ENCODE peak calls at places on chromosomes 6 and 20, in five cellular contexts. W is A549, J is HepG2, B is K562, Z is GM12878. N is an unnamed sample.

GRCh38 chr20:11140359-11140758 is 466.6 kb upstream of the JAG1 start:
- DNase-seq in J (no peak), Z (no peak), B (no peak), W (peak; percentile 69), N (peak; percentile 84)

GRCh38 chr20:3646067-3646440 is 17.1 kb downstream of the GFRA4 start:
- DNase-seq in B (no peak), Z (no peak), J (no peak), W (no peak), N (peak; percentile 35)

GRCh38 chr6:156589281-156589680 is 187.9 kb upstream of the ARID1B start:
- DNase-seq in B (no peak), J (no peak), Z (no peak), W (no peak), N (peak; percentile 67)

GRCh38 chr6:8589941-8590676 is 154.8 kb upstream of the SLC35B3 start:
- DNase-seq in J (no peak), Z (no peak), W (peak; percentile 4), B (no peak), N (no peak)

GRCh38 chr6:125953502-125953875 is 3.1 kb upstream of the HINT3 start:
- DNase-seq in B (no peak), Z (no peak), W (no peak), J (peak; percentile 74), N (no peak)

GRCh38 chr6:81689580-81689979 is 62.9 kb downstream of the TENT5A start:
- DNase-seq in Z (no peak), W (no peak), J (no peak), B (no peak), N (no peak)

GRCh38 chr20:40563296-40563950 is 125.6 kb downstream of the MAFB start:
- DNase-seq in B (peak; percentile 30), Z (no peak), J (no peak), W (peak; percentile 64), N (no peak)

GRCh38 chr6:36663504-36664446 is 14.7 kb upstream of the CDKN1A start:
- DNase-seq in B (no peak), Z (no peak), W (no peak), J (no peak), N (no peak)

GRCh38 chr20:23086056-23086551 is at the start of gene CD93:
- DNase-seq in J (no peak), B (no peak), W (no peak), Z (no peak), N (peak; percentile 10)

GRCh38 chr6:53347921-53348435 is 772 bp downstream of the ELOVL5 start:
- DNase-seq in J (peak; percentile 54), B (peak; percentile 56), W (peak; percentile 32), Z (no peak), N (peak; percentile 52)

GRCh38 chr6:5472583-5472982 is 211.3 kb downstream of the FARS2 start:
- DNase-seq in Z (no peak), J (no peak), W (no peak), B (no peak), N (no peak)

GRCh38 chr6:5469101-5469846 is 208.0 kb downstream of the FARS2 start:
- DNase-seq in J (no peak), Z (no peak), W (no peak), B (no peak), N (no peak)

GRCh38 chr6:5468586-5468985 is 207.3 kb downstream of the FARS2 start:
- DNase-seq in Z (no peak), J (no peak), B (no peak), W (no peak), N (no peak)

GRCh38 chr6:5471637-5472430 is 210.5 kb downstream of the FARS2 start:
- DNase-seq in W (no peak), J (no peak), B (no peak), Z (no peak), N (no peak)

DNA sequence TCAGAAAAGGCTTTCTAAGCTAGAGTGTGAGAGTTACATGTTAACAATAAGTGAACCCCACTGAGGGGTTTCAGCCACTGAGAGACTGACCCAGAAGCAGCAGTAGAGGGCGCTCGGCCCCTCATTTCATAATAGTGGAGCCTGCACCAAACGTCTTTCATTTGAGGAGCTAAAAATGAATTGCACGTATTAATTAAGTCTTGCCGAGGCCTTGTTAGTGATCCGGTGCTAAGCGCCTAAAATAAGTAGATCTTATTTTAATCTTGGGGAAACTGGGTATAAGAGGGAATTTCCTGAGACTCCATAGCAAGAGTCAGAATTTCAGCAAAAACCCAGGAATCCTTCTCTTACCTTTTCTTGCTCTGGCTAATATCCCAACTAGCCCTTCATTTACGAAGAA is 209.7 kb downstream of the FARS2 start:
- DNase-seq in Z (peak; percentile 26), B (peak; percentile 62), W (peak; percentile 31), J (peak; percentile 54), N (peak; percentile 58)
- H3K27ac ChIP-seq in Z (no peak overlapping the region), B (no peak overlapping the region), W (no peak overlapping the region), J (no peak overlapping the region), N (no peak overlapping the region)

GRCh38 chr6:104640141-104640700 is 219.5 kb downstream of the HACE1 start:
- DNase-seq in W (no peak), Z (no peak), J (no peak), B (no peak), N (no peak)
- TF ChIP-seq BHLHE40 in W (no peak), Z (no peak), J (no peak), B (no peak), N (no peak)

GRCh38 chr6:134022650-134023049 is 29.8 kb downstream of the SLC2A12 start:
- DNase-seq in B (no peak), W (no peak), J (no peak), Z (no peak), N (no peak)
- H3K27ac ChIP-seq in B (no peak overlapping the region), W (no peak overlapping the region), J (no peak overlapping the region), Z (no peak overlapping the region), N (no peak overlapping the region)

GRCh38 chr6:87925373-87926060 is 122.1 kb upstream of the SPACA1 start:
- DNase-seq in W (no peak), Z (peak; percentile 89), B (no peak), J (no peak), N (no peak)
- TF ChIP-seq BHLHE40 in W (no peak), Z (peak; percentile 92), B (no peak), J (no peak), N (no peak)

GRCh38 chr20:24682496-24683090 is 213.2 kb downstream of the SYNDIG1 start:
- DNase-seq in Z (no peak), W (no peak), B (no peak), J (no peak), N (no peak)
- H3K27ac ChIP-seq in Z (no peak overlapping the region), W (no peak overlapping the region), B (no peak overlapping the region), J (no peak overlapping the region), N (no peak overlapping the region)

N was measured in IMR-90.